ENCODE peak calls at places on chromosomes 2 and 18, in nine cellular contexts. L is ovary, O is kidney, Z is IMR-90, G is cardiac muscle cell, M is breast epithelium, K is A549, U is colonic mucosa, N is aorta. T is an unnamed sample.

GRCh38 chr2:102803897-102804217 is 42.0 kb downstream of the TMEM182 start:
- DNase-seq in M (no peak), O (no peak), G (no peak), L (no peak), N (no peak), U (no peak), Z (no peak), K (no peak), T (no peak)

GRCh38 chr2:109031481-109032228 is 42.6 kb upstream of the EDAR start:
- DNase-seq in O (peak; percentile 85), U (peak; percentile 61), N (peak; percentile 83), L (peak; percentile 22), Z (peak; percentile 3), G (peak; percentile 84), M (peak; percentile 25), K (no peak), T (peak; percentile 45)

GRCh38 chr18:77013777-77014525 is 118.6 kb downstream of the MBP start:
- DNase-seq in Z (no peak), G (peak; percentile 7), K (no peak), M (peak; percentile 36), L (peak; percentile 36), N (peak; percentile 63), O (peak; percentile 47), U (no peak), T (peak; percentile 68)

GRCh38 chr18:45328762-45329161 is 286.5 kb upstream of the SLC14A2 start:
- DNase-seq in Z (no peak), O (no peak), G (no peak), M (no peak), N (no peak), U (no peak), K (no peak), L (no peak), T (no peak)

GRCh38 chr2:217691920-217692666 is 310.7 kb downstream of the TNS1 start:
- DNase-seq in L (no peak), U (no peak), Z (peak; percentile 46), O (no peak), G (peak; percentile 25), K (no peak), N (peak; percentile 93), M (peak; percentile 55), T (peak; percentile 21)

GRCh38 chr2:70790079-70790963 is at the start of gene FIGLA:
- DNase-seq in M (no peak), K (no peak), G (no peak), Z (no peak), O (peak; percentile 75), L (no peak), U (no peak), N (no peak), T (no peak)

GRCh38 chr18:10843533-10843932 is 305.8 kb downstream of the PIEZO2 start:
- DNase-seq in L (no peak), N (no peak), K (no peak), G (no peak), U (no peak), M (no peak), O (no peak), Z (no peak), T (no peak)

GRCh38 chr2:39871291-39871761 is 92.3 kb upstream of the THUMPD2 start:
- DNase-seq in L (no peak), G (peak; percentile 84), M (peak; percentile 24), N (no peak), K (no peak), Z (peak; percentile 90), O (no peak), U (no peak), T (no peak)

GRCh38 chr18:51491678-51492372 is 294.3 kb upstream of the MEX3C start:
- DNase-seq in O (no peak), K (no peak), Z (no peak), M (no peak), N (no peak), G (no peak), U (no peak), L (no peak), T (no peak)

GRCh38 chr2:57434952-57435351 is 611.7 kb upstream of the VRK2 start:
- DNase-seq in L (no peak), Z (no peak), K (no peak), U (no peak), M (no peak), N (no peak), O (no peak), G (no peak), T (no peak)

GRCh38 chr2:203819434-203820133 is 48.0 kb upstream of the CTLA4 start:
- DNase-seq in L (no peak), U (no peak), N (no peak), M (no peak), O (no peak), K (no peak), Z (no peak), G (no peak), T (peak; percentile 18)

GRCh38 chr2:144328933-144329332 is 191.0 kb downstream of the ZEB2 start:
- DNase-seq in L (no peak), N (no peak), G (no peak), K (no peak), O (no peak), M (no peak), Z (no peak), U (no peak), T (no peak)

GRCh38 chr2:26687328-26687727 is 5.2 kb upstream of the KCNK3 start:
- DNase-seq in N (no peak), Z (no peak), U (no peak), K (no peak), O (no peak), M (peak; percentile 46), G (no peak), L (no peak), T (no peak)

DNA sequence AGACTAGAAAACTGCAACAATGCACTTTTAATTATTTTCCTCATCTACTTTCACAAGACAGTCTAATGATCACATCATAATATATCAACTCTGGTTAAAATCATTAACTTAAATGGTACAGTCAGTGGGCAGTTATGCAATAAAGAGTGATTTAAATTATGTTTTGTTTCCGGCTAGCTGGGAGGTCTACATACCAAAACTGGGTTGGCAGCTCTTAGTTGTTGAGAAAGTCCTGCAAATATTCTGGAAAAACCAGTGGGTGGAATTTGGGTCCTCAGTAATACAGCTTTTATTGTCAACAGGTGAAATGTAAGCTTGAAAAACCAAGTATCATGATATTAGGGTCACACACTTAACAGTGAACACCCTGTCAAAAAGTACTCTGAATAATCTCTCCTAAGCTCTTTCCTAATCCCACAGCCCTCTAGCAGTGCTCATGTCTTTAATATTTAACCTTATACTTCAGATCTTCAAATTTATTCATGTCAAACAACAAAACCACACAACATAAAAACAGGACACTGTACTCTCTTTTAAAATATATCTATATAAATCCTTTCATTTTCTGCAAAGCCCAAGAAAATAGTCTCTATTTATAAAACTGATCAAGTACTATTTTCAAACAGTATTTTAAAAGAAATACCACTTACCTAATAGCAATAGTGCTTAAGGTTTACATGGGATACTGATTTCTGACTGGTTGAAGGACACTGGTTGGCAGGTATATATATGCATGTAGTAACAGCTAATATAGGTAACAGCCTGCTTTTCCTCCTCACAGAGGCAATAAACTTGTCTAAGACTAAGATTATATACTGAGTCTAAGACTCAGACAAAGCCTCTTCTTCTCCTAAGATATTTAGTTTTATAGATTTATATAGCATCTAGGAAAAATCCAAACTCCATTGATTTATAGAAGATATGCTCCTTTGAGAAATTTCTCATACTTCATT is 103.8 kb downstream of the GAREM1 start:
- DNase-seq in N (no peak), O (no peak), G (peak; percentile 72), L (no peak), M (no peak), U (no peak), Z (no peak), K (no peak), T (no peak)
- H3K27ac ChIP-seq in N (no peak overlapping the region), O (peak overlapping the region; percentile 40), G (no peak overlapping the region), L (no peak overlapping the region), M (peak overlapping the region; percentile 43), U (peak overlapping the region; percentile 50), Z (no peak overlapping the region), K (no peak overlapping the region), T (no peak overlapping the region)

GRCh38 chr2:38435775-38436174 is 58.7 kb upstream of the ATL2 start:
- DNase-seq in Z (no peak), L (no peak), G (no peak), M (no peak), O (no peak), U (no peak), K (no peak), N (no peak), T (no peak)
- H3K4me1 ChIP-seq in Z (no peaks in the 10 kb centered on the region), L (peaks cover 11% of the 10 kb centered on the region), G (peaks cover 5% of the 10 kb centered on the region), M (peaks cover 8% of the 10 kb centered on the region), O (peaks cover 21% of the 10 kb centered on the region), U (no peaks in the 10 kb centered on the region), K (peaks cover 23% of the 10 kb centered on the region), N (peaks cover 2% of the 10 kb centered on the region), T (no peaks in the 10 kb centered on the region)

GRCh38 chr2:2569306-2569705 is 238.2 kb upstream of the MYT1L start:
- DNase-seq in O (no peak), L (no peak), Z (no peak), K (no peak), U (no peak), G (no peak), N (peak; percentile 61), M (no peak), T (no peak)

GRCh38 chr2:2567776-2568175 is 236.7 kb upstream of the MYT1L start:
- DNase-seq in O (no peak), M (no peak), N (no peak), Z (no peak), L (no peak), K (no peak), U (no peak), G (no peak), T (no peak)

GRCh38 chr2:2569836-2570235 is 238.8 kb upstream of the MYT1L start:
- DNase-seq in K (no peak), G (no peak), U (no peak), Z (no peak), L (no peak), O (no peak), M (no peak), N (no peak), T (no peak)

GRCh38 chr2:2566396-2567323 is 235.6 kb upstream of the MYT1L start:
- DNase-seq in Z (no peak), L (no peak), K (no peak), O (no peak), M (no peak), G (no peak), N (peak; percentile 34), U (no peak), T (no peak)

GRCh38 chr2:2568411-2568810 is 237.3 kb upstream of the MYT1L start:
- DNase-seq in G (no peak), O (no peak), K (no peak), Z (no peak), N (peak; percentile 40), M (no peak), U (no peak), L (no peak), T (no peak)
- H3K27ac ChIP-seq in G (no peak overlapping the region), O (no peak overlapping the region), K (no peak overlapping the region), Z (no peak overlapping the region), N (no peak overlapping the region), M (no peak overlapping the region), U (no peak overlapping the region), L (no peak overlapping the region), T (no peak overlapping the region)

DNA sequence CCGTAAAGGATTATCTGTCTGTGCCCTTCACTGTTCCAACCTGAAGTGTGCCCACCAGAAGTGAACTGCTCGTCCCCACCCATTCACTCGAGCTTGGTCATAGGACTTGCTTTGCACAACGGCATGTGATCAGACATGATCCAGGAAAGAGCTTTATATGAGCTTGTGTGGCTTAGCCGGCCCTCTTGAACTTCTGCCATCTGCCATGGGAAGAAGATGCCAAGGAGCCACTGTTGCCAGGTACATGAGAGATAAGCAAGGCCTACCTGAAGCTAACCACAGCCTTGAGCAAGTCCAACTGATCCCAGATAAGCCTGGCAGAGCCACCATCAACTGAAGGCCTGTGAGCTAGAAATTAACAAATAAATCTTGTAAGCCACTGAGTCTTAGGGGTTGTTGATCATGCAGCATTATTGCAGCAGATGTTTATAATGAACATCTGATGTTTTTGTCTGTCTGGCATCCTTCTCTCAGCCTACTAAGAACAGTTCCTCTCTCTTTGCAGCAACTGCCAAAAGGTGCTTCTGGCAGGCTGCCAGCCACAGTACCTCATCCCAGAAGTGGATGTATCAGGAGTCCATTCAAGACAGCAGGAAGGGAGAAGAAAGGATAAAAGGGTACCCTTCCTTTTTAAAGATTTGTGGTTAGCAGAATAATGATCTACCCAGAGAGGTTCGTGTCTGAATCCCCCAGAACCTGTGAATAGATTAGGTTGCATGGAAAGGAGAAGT is 16.8 kb downstream of the DBI start:
- DNase-seq in U (peak; percentile 25), O (no peak), M (peak; percentile 78), N (no peak), L (no peak), K (no peak), G (no peak), Z (no peak), T (no peak)
- H3K4me1 ChIP-seq in U (no peaks in the 10 kb centered on the region), O (peaks cover 11% of the 10 kb centered on the region), M (peaks cover 8% of the 10 kb centered on the region), N (no peaks in the 10 kb centered on the region), L (peaks cover 4% of the 10 kb centered on the region), K (peaks cover 5% of the 10 kb centered on the region), G (no peaks in the 10 kb centered on the region), Z (no peaks in the 10 kb centered on the region), T (peaks cover 5% of the 10 kb centered on the region)